ENCODE peak calls at places on chromosomes 7 and 10, in six cellular contexts. V is NCI-H1092 treated with DMSO at 0.1 percent for 48 hours; H is activated T-cell treated with anti-CD3 and anti-CD28 coated beads for 1 hour; M is adrenal gland; I is Calu3; W is central memory CD8-positive, alpha-beta T cell. P is an unnamed sample.

GRCh38 chr7:108102913-108103312 is 27.2 kb downstream of the LAMB4 start:
- DNase-seq in V (no peak), H (no peak), M (no peak), I (no peak), W (no peak), P (no peak)

GRCh38 chr10:128694532-128694931 is 568.3 kb upstream of the MKI67 start:
- DNase-seq in V (no peak), H (no peak), M (no peak), I (no peak), W (no peak), P (no peak)

GRCh38 chr10:29595146-29595545 is 39.6 kb downstream of the SVIL start:
- DNase-seq in V (no peak), H (no peak), M (no peak), I (no peak), W (no peak), P (no peak)

GRCh38 chr7:33423646-33424020 is 294.3 kb downstream of the BBS9 start:
- DNase-seq in V (peak; percentile 20), H (no peak), M (no peak), I (peak; percentile 55), W (no peak), P (no peak)

GRCh38 chr7:97499204-97499603 is 232.7 kb upstream of the TAC1 start:
- DNase-seq in V (peak; percentile 42), H (no peak), M (peak; percentile 57), I (peak; percentile 49), W (no peak), P (no peak)

GRCh38 chr10:72542396-72542815 is 83.5 kb downstream of the MICU1 start:
- DNase-seq in V (no peak), H (no peak), M (no peak), I (no peak), W (no peak), P (no peak)

GRCh38 chr7:154928136-154929005 is 74.6 kb downstream of the PAXIP1 start:
- DNase-seq in V (no peak), H (peak; percentile 14), M (peak; percentile 39), I (peak; percentile 29), W (peak; percentile 31), P (no peak)

GRCh38 chr10:8375137-8375536 is 320.6 kb downstream of the GATA3 start:
- DNase-seq in V (no peak), H (no peak), M (no peak), I (no peak), W (no peak), P (no peak)

GRCh38 chr10:79255007-79255507 is 92.2 kb upstream of the PPIF start:
- DNase-seq in V (no peak), H (no peak), M (no peak), I (no peak), W (no peak), P (no peak)

GRCh38 chr7:100044719-100045118 is 4.9 kb upstream of the ZSCAN21 start:
- DNase-seq in V (no peak), H (no peak), M (peak; percentile 59), I (no peak), W (no peak), P (no peak)

GRCh38 chr10:46550795-46551700 is 5.4 kb downstream of the GPRIN2 start:
- DNase-seq in V (no peak), H (no peak), M (no peak), I (peak; percentile 1), W (peak; percentile 12), P (no peak)

GRCh38 chr10:83373659-83374058 is 765.6 kb upstream of the GHITM start:
- DNase-seq in V (no peak), H (no peak), M (no peak), I (no peak), W (no peak), P (no peak)

P was measured in tibial nerve.